ENCODE peak calls at places on chromosomes 5 and 9, in ten cellular contexts. One of them, this sample, is unnamed.

GRCh38 chr5:5504325-5504724 is 81.8 kb downstream of the ICE1 start:
- DNase-seq in H1: no peak
- DNase-seq in sigmoid colon: no peak
- DNase-seq in thyroid gland: no peak
- DNase-seq in uterus: no peak
- DNase-seq in GM12878: no peak
- DNase-seq in right lobe of liver: no peak
- DNase-seq in IMR-90: no peak
- DNase-seq in transverse colon: no peak
- DNase-seq in lower leg skin: no peak
- DNase-seq in this sample: no peak

GRCh38 chr5:156274455-156274854 is 52.5 kb upstream of the SGCD start:
- DNase-seq in GM12878: no peak
- DNase-seq in uterus: no peak
- DNase-seq in right lobe of liver: no peak
- DNase-seq in sigmoid colon: no peak
- DNase-seq in IMR-90: peak; percentile 11
- DNase-seq in lower leg skin: no peak
- DNase-seq in thyroid gland: no peak
- DNase-seq in transverse colon: no peak
- DNase-seq in H1: no peak
- DNase-seq in this sample: no peak

GRCh38 chr5:112691758-112692157 is 45.9 kb upstream of the APC start:
- DNase-seq in thyroid gland: no peak
- DNase-seq in right lobe of liver: no peak
- DNase-seq in IMR-90: peak; percentile 43
- DNase-seq in uterus: no peak
- DNase-seq in GM12878: peak; percentile 19
- DNase-seq in lower leg skin: no peak
- DNase-seq in sigmoid colon: no peak
- DNase-seq in transverse colon: no peak
- DNase-seq in H1: peak; percentile 3
- DNase-seq in this sample: no peak

GRCh38 chr9:10268500-10269485 is 344.0 kb downstream of the PTPRD start:
- DNase-seq in sigmoid colon: no peak
- DNase-seq in right lobe of liver: peak; percentile 38
- DNase-seq in H1: peak; percentile 5
- DNase-seq in thyroid gland: no peak
- DNase-seq in GM12878: no peak
- DNase-seq in lower leg skin: no peak
- DNase-seq in IMR-90: peak; percentile 12
- DNase-seq in uterus: no peak
- DNase-seq in transverse colon: no peak
- DNase-seq in this sample: no peak

GRCh38 chr5:23476580-23476979 is 30.8 kb upstream of the PRDM9 start:
- DNase-seq in IMR-90: no peak
- DNase-seq in GM12878: no peak
- DNase-seq in right lobe of liver: no peak
- DNase-seq in transverse colon: no peak
- DNase-seq in thyroid gland: no peak
- DNase-seq in lower leg skin: no peak
- DNase-seq in sigmoid colon: no peak
- DNase-seq in uterus: no peak
- DNase-seq in H1: no peak
- DNase-seq in this sample: no peak

GRCh38 chr9:129252937-129253819 is 75.1 kb upstream of the IER5L start:
- DNase-seq in GM12878: no peak
- DNase-seq in H1: no peak
- DNase-seq in thyroid gland: no peak
- DNase-seq in uterus: peak; percentile 33
- DNase-seq in transverse colon: no peak
- DNase-seq in sigmoid colon: no peak
- DNase-seq in right lobe of liver: peak; percentile 54
- DNase-seq in lower leg skin: no peak
- DNase-seq in IMR-90: no peak
- DNase-seq in this sample: peak; percentile 62

GRCh38 chr9:121286973-121287721 is 19.2 kb downstream of the GSN start:
- DNase-seq in right lobe of liver: no peak
- DNase-seq in lower leg skin: peak; percentile 96
- DNase-seq in H1: peak; percentile 88
- DNase-seq in GM12878: no peak
- DNase-seq in uterus: peak; percentile 90
- DNase-seq in transverse colon: peak; percentile 87
- DNase-seq in IMR-90: peak; percentile 95
- DNase-seq in thyroid gland: peak; percentile 82
- DNase-seq in sigmoid colon: peak; percentile 94
- DNase-seq in this sample: no peak

GRCh38 chr9:114592356-114592755 is 4.8 kb downstream of the ATP6V1G1 start:
- DNase-seq in right lobe of liver: no peak
- DNase-seq in H1: no peak
- DNase-seq in GM12878: no peak
- DNase-seq in lower leg skin: peak; percentile 82
- DNase-seq in thyroid gland: no peak
- DNase-seq in IMR-90: peak; percentile 49
- DNase-seq in sigmoid colon: no peak
- DNase-seq in uterus: no peak
- DNase-seq in transverse colon: peak; percentile 37
- DNase-seq in this sample: no peak

GRCh38 chr5:180935203-180935602 is 36.2 kb downstream of the BTNL8 start:
- DNase-seq in thyroid gland: no peak
- DNase-seq in H1: no peak
- DNase-seq in uterus: no peak
- DNase-seq in transverse colon: no peak
- DNase-seq in IMR-90: no peak
- DNase-seq in right lobe of liver: no peak
- DNase-seq in GM12878: no peak
- DNase-seq in lower leg skin: no peak
- DNase-seq in sigmoid colon: no peak
- DNase-seq in this sample: no peak

GRCh38 chr5:174751154-174751990 is 27.0 kb downstream of the MSX2 start:
- DNase-seq in lower leg skin: no peak
- DNase-seq in GM12878: no peak
- DNase-seq in thyroid gland: no peak
- DNase-seq in uterus: no peak
- DNase-seq in transverse colon: no peak
- DNase-seq in IMR-90: no peak
- DNase-seq in sigmoid colon: no peak
- DNase-seq in right lobe of liver: no peak
- DNase-seq in H1: no peak
- DNase-seq in this sample: no peak

GRCh38 chr9:119153402-119153801 is 215.8 kb downstream of the BRINP1 start:
- DNase-seq in uterus: no peak
- DNase-seq in transverse colon: no peak
- DNase-seq in IMR-90: no peak
- DNase-seq in lower leg skin: no peak
- DNase-seq in H1: no peak
- DNase-seq in GM12878: no peak
- DNase-seq in right lobe of liver: no peak
- DNase-seq in thyroid gland: no peak
- DNase-seq in sigmoid colon: no peak
- DNase-seq in this sample: no peak

GRCh38 chr9:72913382-72914009 is 39.4 kb downstream of the ALDH1A1 start:
- DNase-seq in thyroid gland: no peak
- DNase-seq in lower leg skin: no peak
- DNase-seq in sigmoid colon: no peak
- DNase-seq in H1: no peak
- DNase-seq in transverse colon: no peak
- DNase-seq in right lobe of liver: no peak
- DNase-seq in GM12878: no peak
- DNase-seq in IMR-90: no peak
- DNase-seq in uterus: no peak
- DNase-seq in this sample: no peak

GRCh38 chr5:132365213-132365612 is 4.3 kb upstream of the SLC22A5 start:
- DNase-seq in sigmoid colon: no peak
- DNase-seq in uterus: no peak
- DNase-seq in thyroid gland: no peak
- DNase-seq in GM12878: no peak
- DNase-seq in right lobe of liver: no peak
- DNase-seq in IMR-90: peak; percentile 74
- DNase-seq in H1: no peak
- DNase-seq in transverse colon: no peak
- DNase-seq in lower leg skin: no peak
- DNase-seq in this sample: no peak

GRCh38 chr5:151678146-151678545 is 8.6 kb downstream of the SPARC start:
- DNase-seq in GM12878: no peak
- DNase-seq in sigmoid colon: peak; percentile 65
- DNase-seq in IMR-90: peak; percentile 68
- DNase-seq in transverse colon: no peak
- DNase-seq in right lobe of liver: no peak
- DNase-seq in uterus: no peak
- DNase-seq in H1: no peak
- DNase-seq in thyroid gland: no peak
- DNase-seq in lower leg skin: no peak
- DNase-seq in this sample: no peak

GRCh38 chr9:70936536-70936935 is 184.9 kb downstream of the TRPM3 start:
- DNase-seq in lower leg skin: no peak
- DNase-seq in right lobe of liver: no peak
- DNase-seq in transverse colon: no peak
- DNase-seq in sigmoid colon: no peak
- DNase-seq in uterus: no peak
- DNase-seq in GM12878: no peak
- DNase-seq in IMR-90: no peak
- DNase-seq in thyroid gland: no peak
- DNase-seq in H1: no peak
- DNase-seq in this sample: no peak

GRCh38 chr5:124634228-124634819 is 112.1 kb downstream of the ZNF608 start:
- DNase-seq in sigmoid colon: no peak
- DNase-seq in right lobe of liver: no peak
- DNase-seq in uterus: no peak
- DNase-seq in H1: no peak
- DNase-seq in GM12878: no peak
- DNase-seq in thyroid gland: no peak
- DNase-seq in IMR-90: peak; percentile 60
- DNase-seq in lower leg skin: no peak
- DNase-seq in transverse colon: no peak
- DNase-seq in this sample: no peak

GRCh38 chr9:90801507-90802289 is at the start of gene SYK:
- DNase-seq in sigmoid colon: peak; percentile 67
- DNase-seq in uterus: no peak
- DNase-seq in lower leg skin: peak; percentile 89
- DNase-seq in right lobe of liver: peak; percentile 77
- DNase-seq in transverse colon: peak; percentile 87
- DNase-seq in GM12878: no peak
- DNase-seq in H1: no peak
- DNase-seq in IMR-90: no peak
- DNase-seq in thyroid gland: peak; percentile 80
- DNase-seq in this sample: peak; percentile 96
- H3K4me3 ChIP-seq in sigmoid colon: peak within 1 kb of the TSS; percentile 20
- H3K4me3 ChIP-seq in uterus: peak within 1 kb of the TSS; percentile 21
- H3K4me3 ChIP-seq in lower leg skin: peak within 1 kb of the TSS; percentile 48
- H3K4me3 ChIP-seq in right lobe of liver: peak within 1 kb of the TSS; percentile 43
- H3K4me3 ChIP-seq in transverse colon: peak within 1 kb of the TSS; percentile 45
- H3K4me3 ChIP-seq in GM12878: peak within 1 kb of the TSS; percentile 81
- H3K4me3 ChIP-seq in H1: peak within 1 kb of the TSS; percentile 62
- H3K4me3 ChIP-seq in IMR-90: no peak within 1 kb of the TSS
- H3K4me3 ChIP-seq in thyroid gland: peak within 1 kb of the TSS; percentile 69
- H3K4me3 ChIP-seq in this sample: peak within 1 kb of the TSS; percentile 53

GRCh38 chr9:131707677-131708612 is 31.9 kb downstream of the RAPGEF1 start:
- DNase-seq in transverse colon: peak; percentile 60
- DNase-seq in right lobe of liver: peak; percentile 92
- DNase-seq in IMR-90: peak; percentile 81
- DNase-seq in thyroid gland: peak; percentile 71
- DNase-seq in GM12878: no peak
- DNase-seq in sigmoid colon: peak; percentile 72
- DNase-seq in uterus: no peak
- DNase-seq in H1: no peak
- DNase-seq in lower leg skin: peak; percentile 90
- DNase-seq in this sample: no peak
- TF ChIP-seq POLR2A in transverse colon: no peak
- TF ChIP-seq POLR2A in right lobe of liver: no peak
- TF ChIP-seq POLR2A in IMR-90: no peak
- TF ChIP-seq POLR2A in thyroid gland: no peak
- TF ChIP-seq POLR2A in GM12878: no peak
- TF ChIP-seq POLR2A in sigmoid colon: no peak
- TF ChIP-seq POLR2A in uterus: no peak
- TF ChIP-seq POLR2A in H1: no peak
- TF ChIP-seq POLR2A in lower leg skin: no peak
- TF ChIP-seq POLR2A in this sample: no peak

DNA sequence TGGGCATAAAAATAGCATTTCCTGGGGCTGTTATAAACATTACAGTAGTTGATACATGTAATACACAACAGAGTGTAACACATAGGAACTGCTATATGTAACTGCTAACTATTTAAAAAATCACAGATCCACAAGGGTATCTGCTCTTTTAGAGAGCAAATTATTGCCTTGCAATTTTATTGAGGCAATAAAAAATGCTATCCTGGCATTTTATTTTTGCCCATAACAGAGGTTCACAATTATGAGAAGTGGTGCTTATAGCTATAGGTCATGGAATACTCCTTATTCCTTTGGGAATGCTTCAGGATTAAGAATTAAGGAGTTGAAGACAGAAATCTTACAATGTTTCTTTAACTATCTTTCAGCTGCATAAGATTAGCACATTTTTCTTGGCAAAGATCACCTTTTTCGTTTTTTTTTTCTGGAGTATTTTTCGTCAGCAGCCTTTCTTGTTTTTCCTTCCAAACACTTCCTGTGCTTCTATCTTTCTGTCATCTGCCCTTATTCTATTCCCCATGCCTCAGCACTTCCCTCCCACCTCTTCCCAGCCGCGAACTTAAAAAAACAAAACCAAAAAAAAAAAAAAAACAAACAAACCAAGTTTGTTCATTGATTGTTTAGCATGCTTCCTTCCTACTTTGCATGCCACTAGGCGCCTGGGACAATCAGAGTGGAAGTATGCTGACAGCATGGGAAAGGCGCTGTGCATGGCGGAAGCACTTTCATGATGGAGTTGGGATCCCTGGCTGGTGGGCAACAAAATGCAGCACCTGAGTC is 264.2 kb downstream of the MAST4 start:
- DNase-seq in transverse colon: no peak
- DNase-seq in GM12878: no peak
- DNase-seq in lower leg skin: no peak
- DNase-seq in IMR-90: no peak
- DNase-seq in H1: no peak
- DNase-seq in right lobe of liver: no peak
- DNase-seq in sigmoid colon: no peak
- DNase-seq in thyroid gland: peak; percentile 20
- DNase-seq in uterus: no peak
- DNase-seq in this sample: no peak
- H3K4me3 ChIP-seq in transverse colon: no peak overlapping the region
- H3K4me3 ChIP-seq in GM12878: no peak overlapping the region
- H3K4me3 ChIP-seq in lower leg skin: no peak overlapping the region
- H3K4me3 ChIP-seq in IMR-90: no peak overlapping the region
- H3K4me3 ChIP-seq in H1: no peak overlapping the region
- H3K4me3 ChIP-seq in right lobe of liver: no peak overlapping the region
- H3K4me3 ChIP-seq in sigmoid colon: no peak overlapping the region
- H3K4me3 ChIP-seq in thyroid gland: no peak overlapping the region
- H3K4me3 ChIP-seq in uterus: no peak overlapping the region
- H3K4me3 ChIP-seq in this sample: no peak overlapping the region

DNA sequence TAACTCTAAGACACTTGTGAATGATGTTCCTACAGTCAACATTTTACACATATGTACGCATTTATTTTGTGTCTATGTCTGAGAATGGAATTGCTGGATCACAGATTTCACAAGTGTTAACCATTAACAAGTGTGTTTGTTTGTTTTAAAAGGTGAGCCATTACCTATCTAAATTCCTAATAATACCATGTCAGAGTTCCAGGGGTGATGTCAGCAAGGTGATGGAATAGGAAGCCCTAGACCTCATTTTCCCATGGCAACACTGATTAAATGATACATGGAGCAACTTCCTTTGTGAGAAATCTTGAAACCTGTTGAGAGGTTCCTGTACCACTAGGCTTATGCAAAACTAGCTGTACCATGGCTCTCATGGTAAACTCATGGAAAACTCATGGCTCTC is 309.7 kb downstream of the CYLC2 start:
- DNase-seq in thyroid gland: no peak
- DNase-seq in H1: no peak
- DNase-seq in IMR-90: no peak
- DNase-seq in lower leg skin: no peak
- DNase-seq in GM12878: no peak
- DNase-seq in uterus: no peak
- DNase-seq in sigmoid colon: no peak
- DNase-seq in transverse colon: no peak
- DNase-seq in right lobe of liver: no peak
- DNase-seq in this sample: no peak
- TF ChIP-seq POLR2A in thyroid gland: no peak
- TF ChIP-seq POLR2A in H1: no peak
- TF ChIP-seq POLR2A in IMR-90: no peak
- TF ChIP-seq POLR2A in lower leg skin: no peak
- TF ChIP-seq POLR2A in GM12878: no peak
- TF ChIP-seq POLR2A in uterus: no peak
- TF ChIP-seq POLR2A in sigmoid colon: no peak
- TF ChIP-seq POLR2A in transverse colon: no peak
- TF ChIP-seq POLR2A in right lobe of liver: no peak
- TF ChIP-seq POLR2A in this sample: no peak